ENCODE peak calls at places on chromosomes 6 and 20, in six cellular contexts. Z, J, K, F, U and D are unnamed samples. For H3K4me1 and H3K9me3, the result is how much of the 10 kb centered on the place peaks cover.

GRCh38 chr20:58665606-58666005 is 14.5 kb downstream of the STX16 start:
- DNase-seq in F (peak), Z (no peak), J (no peak), K (no peak), U (no peak), D (no peak)

GRCh38 chr20:50048420-50049166 is 64.4 kb downstream of the UBE2V1 start:
- DNase-seq in F (no peak), U (no peak), K (no peak), J (no peak), Z (no peak), D (peak)

GRCh38 chr6:102197211-102197610 is 803.7 kb downstream of the GRIK2 start:
- DNase-seq in F (no peak), U (no peak), Z (no peak), K (no peak), J (no peak), D (no peak)

GRCh38 chr6:75210885-75211739 is 5.3 kb upstream of the COL12A1 start:
- DNase-seq in Z (peak), J (peak), F (no peak), K (no peak), U (no peak), D (peak)

GRCh38 chr6:4128072-4128471 is 7.3 kb downstream of the ECI2 start:
- DNase-seq in J (no peak), U (no peak), F (no peak), Z (no peak), K (no peak), D (no peak)

GRCh38 chr6:106608080-106608668 is 21.1 kb downstream of the RTN4IP1 start:
- DNase-seq in F (no peak), J (no peak), Z (no peak), U (no peak), K (no peak), D (no peak)

GRCh38 chr6:119129968-119130484 is 51.6 kb upstream of the FAM184A start:
- DNase-seq in F (no peak), J (no peak), U (no peak), Z (no peak), K (no peak), D (no peak)

GRCh38 chr6:45703041-45703739 is 312.5 kb downstream of the CLIC5 start:
- DNase-seq in K (no peak), J (no peak), Z (no peak), F (no peak), U (no peak), D (no peak)

GRCh38 chr6:20095436-20095835 is 116.8 kb downstream of the MBOAT1 start:
- DNase-seq in K (no peak), Z (no peak), J (no peak), F (no peak), U (no peak), D (no peak)

GRCh38 chr6:29552512-29553051 is 7.0 kb downstream of the UBD start:
- DNase-seq in K (no peak), Z (no peak), J (no peak), U (no peak), F (no peak), D (no peak)

GRCh38 chr6:83708970-83709747 is at the start of gene SNAP91:
- DNase-seq in J (no peak), K (peak), Z (peak), U (no peak), F (no peak), D (no peak)

GRCh38 chr6:24827162-24827561 is 28.4 kb upstream of the ARMH2 start:
- DNase-seq in U (no peak), J (no peak), K (no peak), Z (no peak), F (no peak), D (no peak)

GRCh38 chr6:14375940-14376339 is 258.4 kb downstream of the CD83 start:
- DNase-seq in K (no peak), Z (no peak), F (no peak), U (no peak), J (no peak), D (no peak)

GRCh38 chr6:2630891-2631458 is 119.7 kb downstream of the MYLK4 start:
- DNase-seq in U (no peak), J (no peak), K (no peak), Z (no peak), F (no peak), D (no peak)

GRCh38 chr20:29873946-29874345 is 1383.5 kb upstream of the DEFB115 start:
- DNase-seq in U (peak), F (peak), K (peak), J (no peak), Z (peak), D (peak)

GRCh38 chr6:35602133-35602946 is 86.4 kb downstream of the FKBP5 start:
- DNase-seq in K (no peak), J (peak), F (no peak), Z (no peak), U (no peak), D (peak)

GRCh38 chr6:35600659-35601125 is 88.0 kb upstream of the TULP1 start:
- DNase-seq in F (no peak), Z (no peak), K (no peak), J (no peak), U (no peak), D (peak)

GRCh38 chr6:35596448-35597442 is 84.0 kb upstream of the TULP1 start:
- DNase-seq in J (peak), F (no peak), Z (no peak), K (no peak), U (no peak), D (no peak)

GRCh38 chr6:35601331-35602132 is 87.2 kb downstream of the FKBP5 start:
- DNase-seq in F (peak), K (no peak), Z (peak), U (no peak), J (peak), D (peak)

DNA sequence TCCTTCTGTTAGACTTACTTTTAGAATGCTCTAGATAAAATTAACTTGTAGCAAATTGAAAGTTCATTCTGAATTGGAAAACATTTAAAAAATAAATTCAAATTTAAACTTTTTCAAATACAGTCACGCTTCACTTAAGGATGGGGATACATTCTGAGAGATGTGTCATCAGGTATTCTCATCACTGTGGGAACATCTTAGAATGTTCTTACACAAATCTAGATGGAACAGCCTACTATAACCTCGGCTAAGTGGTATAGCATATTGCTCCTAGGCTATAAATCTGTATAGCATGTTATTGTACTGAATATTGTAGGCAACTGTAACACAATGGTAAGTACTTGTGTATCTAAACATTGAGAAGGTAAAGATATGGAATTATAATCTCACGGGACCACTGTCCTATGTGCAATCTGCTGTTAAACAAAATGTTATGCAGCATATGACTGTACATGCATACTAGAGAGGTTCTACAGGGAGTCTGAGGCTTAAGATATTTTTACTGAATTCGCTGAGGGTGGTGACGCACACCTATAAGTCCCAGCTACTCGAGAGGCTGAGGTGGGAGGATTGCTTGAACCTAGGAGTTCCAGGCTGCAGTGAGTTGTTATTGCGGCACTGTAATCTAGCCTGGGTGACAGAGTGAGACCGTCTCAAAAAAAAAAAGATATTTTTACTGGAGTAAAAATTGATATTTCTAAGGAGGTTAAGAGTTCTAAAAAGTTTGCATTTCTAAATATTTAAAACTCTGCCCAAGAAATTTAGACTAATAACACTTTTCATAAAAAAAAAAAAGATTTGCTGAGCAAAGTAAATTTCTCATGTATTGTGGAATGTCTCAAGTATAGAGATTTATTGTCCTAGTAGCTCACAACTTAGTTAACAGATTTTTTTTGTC is 87.3 kb upstream of the TULP1 start:
- DNase-seq in F (no peak), K (no peak), J (no peak), U (no peak), Z (no peak), D (no peak)
- H3K4me1 ChIP-seq in F (half or more), K (under half), J (under half), U (half or more), Z (half or more), D (half or more)

GRCh38 chr20:23077277-23077676 is 8.8 kb downstream of the CD93 start:
- DNase-seq in K (no peak), Z (no peak), U (no peak), F (no peak), J (no peak), D (no peak)

GRCh38 chr20:23079926-23080325 is 6.2 kb downstream of the CD93 start:
- DNase-seq in U (no peak), F (no peak), J (no peak), Z (no peak), K (no peak), D (no peak)

GRCh38 chr20:23080521-23080920 is 5.6 kb downstream of the CD93 start:
- DNase-seq in J (no peak), K (no peak), U (no peak), F (no peak), Z (no peak), D (no peak)

GRCh38 chr20:23078351-23078993 is 7.7 kb downstream of the CD93 start:
- DNase-seq in F (no peak), K (no peak), U (no peak), J (no peak), Z (no peak), D (no peak)

GRCh38 chr20:23078994-23079364 is 7.1 kb downstream of the CD93 start:
- DNase-seq in F (no peak), J (no peak), K (no peak), Z (no peak), U (no peak), D (no peak)
- H3K4me3 ChIP-seq in F (no peak), J (no peak), K (no peak), Z (no peak), U (no peak), D (no peak)

GRCh38 chr6:168219167-168219566 is 100.4 kb downstream of the DACT2 start:
- DNase-seq in U (no peak), K (no peak), J (no peak), Z (peak), F (peak), D (no peak)
- H3K9me3 ChIP-seq in U (under half), K (under half), J (under half), Z (under half), F (under half), D (under half)

GRCh38 chr20:35503281-35503680 is 26.2 kb downstream of the C20orf173 start:
- DNase-seq in U (no peak), K (no peak), Z (no peak), F (no peak), J (no peak), D (no peak)
- H3K4me1 ChIP-seq in U (under half), K (under half), Z (under half), F (under half), J (under half), D (under half)

GRCh38 chr6:76703285-76703684 is 630.8 kb upstream of the IMPG1 start:
- DNase-seq in F (no peak), Z (no peak), K (no peak), U (no peak), J (no peak), D (no peak)
- H3K4me3 ChIP-seq in F (no peak), Z (no peak), K (no peak), U (no peak), J (no peak), D (no peak)